ENCODE peak calls at places on chromosomes 6 and 20, in six cellular contexts. One of them, this sample, is unnamed.

GRCh38 chr20:7882076-7882475 is 58.2 kb downstream of the HAO1 start:
- DNase-seq in psoas muscle: no peak
- DNase-seq in cardiac muscle cell: no peak
- DNase-seq in H1: no peak
- DNase-seq in IMR-90: no peak
- DNase-seq in uterus: no peak
- DNase-seq in this sample: no peak

GRCh38 chr20:48283470-48284110 is 498.3 kb upstream of the SULF2 start:
- DNase-seq in psoas muscle: peak; percentile 43
- DNase-seq in cardiac muscle cell: no peak
- DNase-seq in H1: no peak
- DNase-seq in IMR-90: peak; percentile 93
- DNase-seq in uterus: no peak
- DNase-seq in this sample: peak; percentile 42

GRCh38 chr6:166928644-166929515 is 27.5 kb downstream of the RNASET2 start:
- DNase-seq in psoas muscle: no peak
- DNase-seq in cardiac muscle cell: no peak
- DNase-seq in H1: no peak
- DNase-seq in IMR-90: no peak
- DNase-seq in uterus: no peak
- DNase-seq in this sample: no peak

GRCh38 chr6:11682525-11682924 is 96.1 kb downstream of the ADTRP start:
- DNase-seq in psoas muscle: no peak
- DNase-seq in cardiac muscle cell: no peak
- DNase-seq in H1: no peak
- DNase-seq in IMR-90: peak; percentile 10
- DNase-seq in uterus: no peak
- DNase-seq in this sample: no peak

GRCh38 chr6:144150673-144151009 is 324 bp downstream of the STX11 start:
- DNase-seq in psoas muscle: peak; percentile 25
- DNase-seq in cardiac muscle cell: peak; percentile 58
- DNase-seq in H1: peak; percentile 3
- DNase-seq in IMR-90: peak; percentile 18
- DNase-seq in uterus: no peak
- DNase-seq in this sample: no peak

GRCh38 chr6:149268768-149269167 is 48.7 kb upstream of the TAB2 start:
- DNase-seq in psoas muscle: no peak
- DNase-seq in cardiac muscle cell: peak; percentile 12
- DNase-seq in H1: no peak
- DNase-seq in IMR-90: peak; percentile 51
- DNase-seq in uterus: no peak
- DNase-seq in this sample: no peak

GRCh38 chr6:65399355-65400084 is 307.5 kb downstream of the EYS start:
- DNase-seq in psoas muscle: no peak
- DNase-seq in cardiac muscle cell: no peak
- DNase-seq in H1: no peak
- DNase-seq in IMR-90: no peak
- DNase-seq in uterus: no peak
- DNase-seq in this sample: no peak

GRCh38 chr6:42083530-42083929 is 33.2 kb downstream of the TAF8 start:
- DNase-seq in psoas muscle: no peak
- DNase-seq in cardiac muscle cell: no peak
- DNase-seq in H1: no peak
- DNase-seq in IMR-90: no peak
- DNase-seq in uterus: no peak
- DNase-seq in this sample: no peak

GRCh38 chr6:26322645-26323482 is 42.1 kb upstream of the BTN3A2 start:
- DNase-seq in psoas muscle: no peak
- DNase-seq in cardiac muscle cell: peak; percentile 65
- DNase-seq in H1: no peak
- DNase-seq in IMR-90: peak; percentile 96
- DNase-seq in uterus: peak; percentile 59
- DNase-seq in this sample: no peak

GRCh38 chr20:40991181-40991889 is 37.3 kb upstream of the TOP1 start:
- DNase-seq in psoas muscle: no peak
- DNase-seq in cardiac muscle cell: no peak
- DNase-seq in H1: no peak
- DNase-seq in IMR-90: no peak
- DNase-seq in uterus: no peak
- DNase-seq in this sample: no peak

GRCh38 chr20:52049001-52049731 is 142.4 kb downstream of the ZFP64 start:
- DNase-seq in psoas muscle: no peak
- DNase-seq in cardiac muscle cell: peak; percentile 94
- DNase-seq in H1: no peak
- DNase-seq in IMR-90: peak; percentile 27
- DNase-seq in uterus: no peak
- DNase-seq in this sample: no peak

GRCh38 chr6:158049055-158050028 is 67.7 kb downstream of the SYNJ2 start:
- DNase-seq in psoas muscle: no peak
- DNase-seq in cardiac muscle cell: no peak
- DNase-seq in H1: no peak
- DNase-seq in IMR-90: no peak
- DNase-seq in uterus: no peak
- DNase-seq in this sample: peak; percentile 6

GRCh38 chr20:23283096-23283850 is 67.3 kb upstream of the NXT1 start:
- DNase-seq in psoas muscle: no peak
- DNase-seq in cardiac muscle cell: no peak
- DNase-seq in H1: no peak
- DNase-seq in IMR-90: no peak
- DNase-seq in uterus: no peak
- DNase-seq in this sample: no peak

GRCh38 chr6:111566873-111567517 is 38.7 kb downstream of the TRAF3IP2 start:
- DNase-seq in psoas muscle: no peak
- DNase-seq in cardiac muscle cell: no peak
- DNase-seq in H1: no peak
- DNase-seq in IMR-90: no peak
- DNase-seq in uterus: no peak
- DNase-seq in this sample: no peak

GRCh38 chr20:50317116-50317515 is 126.5 kb downstream of the CEBPB start:
- DNase-seq in psoas muscle: no peak
- DNase-seq in cardiac muscle cell: no peak
- DNase-seq in H1: no peak
- DNase-seq in IMR-90: no peak
- DNase-seq in uterus: no peak
- DNase-seq in this sample: no peak

GRCh38 chr20:58650181-58650775 is 805 bp upstream of the STX16 start:
- DNase-seq in psoas muscle: no peak
- DNase-seq in cardiac muscle cell: peak; percentile 41
- DNase-seq in H1: no peak
- DNase-seq in IMR-90: no peak
- DNase-seq in uterus: peak; percentile 57
- DNase-seq in this sample: peak; percentile 29

GRCh38 chr6:25484900-25485299 is 167.1 kb upstream of the SCGN start:
- DNase-seq in psoas muscle: no peak
- DNase-seq in cardiac muscle cell: no peak
- DNase-seq in H1: no peak
- DNase-seq in IMR-90: no peak
- DNase-seq in uterus: no peak
- DNase-seq in this sample: no peak

GRCh38 chr20:61925555-61926252 is 140.0 kb downstream of the TAF4 start:
- DNase-seq in psoas muscle: no peak
- DNase-seq in cardiac muscle cell: no peak
- DNase-seq in H1: no peak
- DNase-seq in IMR-90: peak; percentile 65
- DNase-seq in uterus: no peak
- DNase-seq in this sample: no peak

GRCh38 chr6:143605894-143606293 is 71.9 kb upstream of the PHACTR2 start:
- DNase-seq in psoas muscle: no peak
- DNase-seq in cardiac muscle cell: no peak
- DNase-seq in H1: no peak
- DNase-seq in IMR-90: no peak
- DNase-seq in uterus: no peak
- DNase-seq in this sample: no peak

GRCh38 chr6:37583261-37583660 is 83.6 kb upstream of the CCDC167 start:
- DNase-seq in psoas muscle: no peak
- DNase-seq in cardiac muscle cell: no peak
- DNase-seq in H1: no peak
- DNase-seq in IMR-90: no peak
- DNase-seq in uterus: no peak
- DNase-seq in this sample: no peak

GRCh38 chr20:1505361-1505760 is 14.1 kb upstream of the SIRPB2 start:
- DNase-seq in psoas muscle: no peak
- DNase-seq in cardiac muscle cell: no peak
- DNase-seq in H1: no peak
- DNase-seq in IMR-90: no peak
- DNase-seq in uterus: no peak
- DNase-seq in this sample: no peak

GRCh38 chr6:141562181-141562800 is 570.4 kb upstream of the GJE1 start:
- DNase-seq in psoas muscle: peak; percentile 19
- DNase-seq in cardiac muscle cell: peak; percentile 41
- DNase-seq in H1: no peak
- DNase-seq in IMR-90: no peak
- DNase-seq in uterus: peak; percentile 14
- DNase-seq in this sample: peak; percentile 29

GRCh38 chr6:13228264-13229204 is 99.8 kb downstream of the TBC1D7 start:
- DNase-seq in psoas muscle: no peak
- DNase-seq in cardiac muscle cell: no peak
- DNase-seq in H1: no peak
- DNase-seq in IMR-90: no peak
- DNase-seq in uterus: no peak
- DNase-seq in this sample: no peak

GRCh38 chr6:135158397-135158796 is 22.7 kb upstream of the MYB start:
- DNase-seq in psoas muscle: no peak
- DNase-seq in cardiac muscle cell: no peak
- DNase-seq in H1: no peak
- DNase-seq in IMR-90: no peak
- DNase-seq in uterus: no peak
- DNase-seq in this sample: no peak

GRCh38 chr20:18537651-18538050 is 29.6 kb upstream of the SMIM26 start:
- DNase-seq in psoas muscle: no peak
- DNase-seq in cardiac muscle cell: no peak
- DNase-seq in H1: no peak
- DNase-seq in IMR-90: peak; percentile 51
- DNase-seq in uterus: no peak
- DNase-seq in this sample: no peak

GRCh38 chr6:80338201-80338836 is 231.8 kb downstream of the BCKDHB start:
- DNase-seq in psoas muscle: peak; percentile 39
- DNase-seq in cardiac muscle cell: peak; percentile 84
- DNase-seq in H1: peak; percentile 64
- DNase-seq in IMR-90: peak; percentile 54
- DNase-seq in uterus: peak; percentile 26
- DNase-seq in this sample: peak; percentile 60

GRCh38 chr20:3081641-3082040 is 2.9 kb downstream of the AVP start:
- DNase-seq in psoas muscle: no peak
- DNase-seq in cardiac muscle cell: no peak
- DNase-seq in H1: no peak
- DNase-seq in IMR-90: no peak
- DNase-seq in uterus: no peak
- DNase-seq in this sample: no peak

GRCh38 chr20:3082306-3082951 is 2.1 kb downstream of the AVP start:
- DNase-seq in psoas muscle: no peak
- DNase-seq in cardiac muscle cell: peak; percentile 53
- DNase-seq in H1: no peak
- DNase-seq in IMR-90: no peak
- DNase-seq in uterus: no peak
- DNase-seq in this sample: no peak

GRCh38 chr20:3084283-3084985 is at the start of gene AVP:
- DNase-seq in psoas muscle: no peak
- DNase-seq in cardiac muscle cell: no peak
- DNase-seq in H1: no peak
- DNase-seq in IMR-90: no peak
- DNase-seq in uterus: no peak
- DNase-seq in this sample: no peak

GRCh38 chr20:3084986-3085360 is 449 bp upstream of the AVP start:
- DNase-seq in psoas muscle: no peak
- DNase-seq in cardiac muscle cell: no peak
- DNase-seq in H1: no peak
- DNase-seq in IMR-90: no peak
- DNase-seq in uterus: no peak
- DNase-seq in this sample: no peak

GRCh38 chr20:3082955-3083952 is 1.3 kb downstream of the AVP start:
- DNase-seq in psoas muscle: no peak
- DNase-seq in cardiac muscle cell: no peak
- DNase-seq in H1: no peak
- DNase-seq in IMR-90: no peak
- DNase-seq in uterus: no peak
- DNase-seq in this sample: no peak
- H3K4me3 ChIP-seq in psoas muscle: peak overlapping the region; percentile 41
- H3K4me3 ChIP-seq in cardiac muscle cell: peak overlapping the region; percentile 17
- H3K4me3 ChIP-seq in H1: peak overlapping the region; percentile 38
- H3K4me3 ChIP-seq in IMR-90: no peak overlapping the region
- H3K4me3 ChIP-seq in uterus: no peak overlapping the region
- H3K4me3 ChIP-seq in this sample: peak overlapping the region; percentile 56

DNA sequence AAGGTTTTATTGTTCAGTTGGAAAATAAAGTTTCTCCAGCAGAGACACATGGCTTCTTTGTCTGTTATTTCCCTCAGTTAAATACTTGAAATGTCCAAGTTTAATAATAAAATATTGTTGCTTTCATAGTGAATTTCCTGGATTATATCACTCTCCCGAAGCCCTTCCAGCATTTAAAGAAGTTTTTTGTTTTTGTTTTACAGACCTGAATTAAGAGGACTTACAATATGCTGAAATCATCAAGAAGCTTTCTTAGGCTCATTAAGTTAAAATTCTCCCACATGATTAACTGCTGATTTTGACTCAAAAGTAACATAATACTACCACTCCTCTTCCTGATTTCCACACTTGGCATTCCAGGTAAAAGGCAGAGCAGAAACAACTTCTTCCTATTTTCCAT is 35.9 kb downstream of the PDSS2 start:
- DNase-seq in psoas muscle: no peak
- DNase-seq in cardiac muscle cell: no peak
- DNase-seq in H1: no peak
- DNase-seq in IMR-90: no peak
- DNase-seq in uterus: no peak
- DNase-seq in this sample: no peak
- H3K27ac ChIP-seq in psoas muscle: no peak overlapping the region
- H3K27ac ChIP-seq in cardiac muscle cell: no peak overlapping the region
- H3K27ac ChIP-seq in H1: no peak overlapping the region
- H3K27ac ChIP-seq in IMR-90: no peak overlapping the region
- H3K27ac ChIP-seq in uterus: peak overlapping the region; percentile 5
- H3K27ac ChIP-seq in this sample: no peak overlapping the region

DNA sequence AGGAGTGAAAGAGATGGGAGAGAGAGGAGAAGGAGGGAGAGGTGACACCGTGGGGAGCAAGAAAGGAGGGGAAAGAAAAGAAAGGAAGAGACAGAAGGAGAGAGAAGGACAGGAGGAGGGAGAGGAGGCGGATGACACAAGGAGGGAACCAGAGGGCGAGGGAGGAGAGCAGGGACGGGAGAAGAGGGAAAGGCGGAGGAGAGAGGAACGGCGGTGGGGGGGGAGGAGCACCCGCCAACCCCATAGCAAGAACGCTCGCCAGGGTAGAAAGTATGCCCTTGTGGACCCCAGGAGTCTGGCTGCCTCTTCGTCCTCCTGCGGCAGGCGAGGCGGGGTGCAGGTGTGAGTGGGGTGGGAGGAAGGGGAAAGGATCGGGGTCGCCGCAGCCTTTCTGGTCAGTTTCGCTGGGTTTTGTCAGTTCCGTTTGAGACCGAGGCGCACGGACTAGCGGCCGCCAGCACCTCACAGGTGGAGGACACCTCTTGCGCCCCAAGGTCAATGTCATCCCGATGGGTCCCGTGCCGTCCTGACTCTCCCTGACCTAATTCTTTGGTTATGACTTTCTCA is 4.4 kb upstream of the INSM1 start:
- DNase-seq in psoas muscle: no peak
- DNase-seq in cardiac muscle cell: peak; percentile 5
- DNase-seq in H1: no peak
- DNase-seq in IMR-90: no peak
- DNase-seq in uterus: no peak
- DNase-seq in this sample: no peak
- H3K4me3 ChIP-seq in psoas muscle: no peak overlapping the region
- H3K4me3 ChIP-seq in cardiac muscle cell: no peak overlapping the region
- H3K4me3 ChIP-seq in H1: peak overlapping the region; percentile 50
- H3K4me3 ChIP-seq in IMR-90: no peak overlapping the region
- H3K4me3 ChIP-seq in uterus: no peak overlapping the region
- H3K4me3 ChIP-seq in this sample: peak overlapping the region; percentile 22

GRCh38 chr6:1312193-1312443 is 220 bp downstream of the FOXQ1 start:
- DNase-seq in psoas muscle: no peak
- DNase-seq in cardiac muscle cell: no peak
- DNase-seq in H1: no peak
- DNase-seq in IMR-90: no peak
- DNase-seq in uterus: no peak
- DNase-seq in this sample: no peak
- H3K27ac ChIP-seq in psoas muscle: no peak overlapping the region
- H3K27ac ChIP-seq in cardiac muscle cell: no peak overlapping the region
- H3K27ac ChIP-seq in H1: no peak overlapping the region
- H3K27ac ChIP-seq in IMR-90: no peak overlapping the region
- H3K27ac ChIP-seq in uterus: no peak overlapping the region
- H3K27ac ChIP-seq in this sample: no peak overlapping the region